ENCODE peak calls at places on chromosomes 12 and 14, in nine cellular contexts. One of them, this sample, is unnamed.

GRCh38 chr14:87566986-87567385 is 426.0 kb downstream of the GALC start:
- DNase-seq in fibroblast of lung: no peak
- DNase-seq in astrocyte of the cerebellum: no peak
- DNase-seq in left lung: no peak
- DNase-seq in stomach: no peak
- DNase-seq in sigmoid colon: no peak
- DNase-seq in pancreas: no peak
- DNase-seq in right lobe of liver: no peak
- DNase-seq in heart left ventricle: no peak
- DNase-seq in this sample: no peak

GRCh38 chr14:75223664-75224154 is 47.3 kb upstream of the TMED10 start:
- DNase-seq in fibroblast of lung: no peak
- DNase-seq in astrocyte of the cerebellum: no peak
- DNase-seq in left lung: no peak
- DNase-seq in stomach: no peak
- DNase-seq in sigmoid colon: peak
- DNase-seq in pancreas: no peak
- DNase-seq in right lobe of liver: no peak
- DNase-seq in heart left ventricle: peak
- DNase-seq in this sample: peak

GRCh38 chr14:51962678-51963077 is 26.7 kb upstream of the RTRAF start:
- DNase-seq in fibroblast of lung: peak
- DNase-seq in astrocyte of the cerebellum: no peak
- DNase-seq in left lung: no peak
- DNase-seq in stomach: no peak
- DNase-seq in sigmoid colon: no peak
- DNase-seq in pancreas: no peak
- DNase-seq in right lobe of liver: no peak
- DNase-seq in heart left ventricle: no peak
- DNase-seq in this sample: no peak

GRCh38 chr14:90968025-90968424 is 92.4 kb downstream of the RPS6KA5 start:
- DNase-seq in fibroblast of lung: peak
- DNase-seq in astrocyte of the cerebellum: no peak
- DNase-seq in left lung: no peak
- DNase-seq in stomach: no peak
- DNase-seq in sigmoid colon: no peak
- DNase-seq in pancreas: no peak
- DNase-seq in right lobe of liver: no peak
- DNase-seq in heart left ventricle: no peak
- DNase-seq in this sample: no peak

GRCh38 chr14:77554816-77555599 is 56.4 kb upstream of the ISM2 start:
- DNase-seq in fibroblast of lung: no peak
- DNase-seq in astrocyte of the cerebellum: no peak
- DNase-seq in left lung: no peak
- DNase-seq in stomach: no peak
- DNase-seq in sigmoid colon: no peak
- DNase-seq in pancreas: no peak
- DNase-seq in right lobe of liver: no peak
- DNase-seq in heart left ventricle: no peak
- DNase-seq in this sample: no peak

GRCh38 chr12:56082382-56082781 is 2.4 kb downstream of the ERBB3 start:
- DNase-seq in fibroblast of lung: no peak
- DNase-seq in astrocyte of the cerebellum: no peak
- DNase-seq in left lung: no peak
- DNase-seq in stomach: no peak
- DNase-seq in sigmoid colon: peak
- DNase-seq in pancreas: no peak
- DNase-seq in right lobe of liver: no peak
- DNase-seq in heart left ventricle: no peak
- DNase-seq in this sample: no peak

GRCh38 chr12:69666798-69667197 is 32.3 kb downstream of the BEST3 start:
- DNase-seq in fibroblast of lung: no peak
- DNase-seq in astrocyte of the cerebellum: no peak
- DNase-seq in left lung: no peak
- DNase-seq in stomach: no peak
- DNase-seq in sigmoid colon: no peak
- DNase-seq in pancreas: no peak
- DNase-seq in right lobe of liver: no peak
- DNase-seq in heart left ventricle: no peak
- DNase-seq in this sample: no peak

GRCh38 chr12:1391722-1392121 is 202.7 kb downstream of the FBXL14 start:
- DNase-seq in fibroblast of lung: no peak
- DNase-seq in astrocyte of the cerebellum: no peak
- DNase-seq in left lung: no peak
- DNase-seq in stomach: no peak
- DNase-seq in sigmoid colon: no peak
- DNase-seq in pancreas: no peak
- DNase-seq in right lobe of liver: no peak
- DNase-seq in heart left ventricle: no peak
- DNase-seq in this sample: no peak

GRCh38 chr14:94158239-94158888 is 15.8 kb upstream of the PPP4R4 start:
- DNase-seq in fibroblast of lung: no peak
- DNase-seq in astrocyte of the cerebellum: no peak
- DNase-seq in left lung: no peak
- DNase-seq in stomach: no peak
- DNase-seq in sigmoid colon: no peak
- DNase-seq in pancreas: no peak
- DNase-seq in right lobe of liver: no peak
- DNase-seq in heart left ventricle: no peak
- DNase-seq in this sample: no peak

GRCh38 chr12:46266382-46266791 is 2.5 kb downstream of the SLC38A1 start:
- DNase-seq in fibroblast of lung: peak
- DNase-seq in astrocyte of the cerebellum: no peak
- DNase-seq in left lung: no peak
- DNase-seq in stomach: no peak
- DNase-seq in sigmoid colon: no peak
- DNase-seq in pancreas: no peak
- DNase-seq in right lobe of liver: no peak
- DNase-seq in heart left ventricle: no peak
- DNase-seq in this sample: no peak

GRCh38 chr12:69466867-69467266 is 3.3 kb upstream of the FRS2 start:
- DNase-seq in fibroblast of lung: no peak
- DNase-seq in astrocyte of the cerebellum: no peak
- DNase-seq in left lung: no peak
- DNase-seq in stomach: no peak
- DNase-seq in sigmoid colon: no peak
- DNase-seq in pancreas: no peak
- DNase-seq in right lobe of liver: no peak
- DNase-seq in heart left ventricle: no peak
- DNase-seq in this sample: no peak

GRCh38 chr14:100827751-100828447 is 2.0 kb downstream of the MEG3 start:
- DNase-seq in fibroblast of lung: peak
- DNase-seq in astrocyte of the cerebellum: peak
- DNase-seq in left lung: no peak
- DNase-seq in stomach: no peak
- DNase-seq in sigmoid colon: no peak
- DNase-seq in pancreas: peak
- DNase-seq in right lobe of liver: no peak
- DNase-seq in heart left ventricle: no peak
- DNase-seq in this sample: no peak

GRCh38 chr12:115466076-115466475 is 782.1 kb upstream of the TBX3 start:
- DNase-seq in fibroblast of lung: no peak
- DNase-seq in astrocyte of the cerebellum: no peak
- DNase-seq in left lung: no peak
- DNase-seq in stomach: no peak
- DNase-seq in sigmoid colon: no peak
- DNase-seq in pancreas: no peak
- DNase-seq in right lobe of liver: no peak
- DNase-seq in heart left ventricle: no peak
- DNase-seq in this sample: no peak

GRCh38 chr14:76995279-76996035 is 33.1 kb downstream of the IRF2BPL start:
- DNase-seq in fibroblast of lung: no peak
- DNase-seq in astrocyte of the cerebellum: no peak
- DNase-seq in left lung: no peak
- DNase-seq in stomach: peak
- DNase-seq in sigmoid colon: no peak
- DNase-seq in pancreas: no peak
- DNase-seq in right lobe of liver: no peak
- DNase-seq in heart left ventricle: no peak
- DNase-seq in this sample: no peak

GRCh38 chr12:16473610-16474326 is 126.3 kb downstream of the MGST1 start:
- DNase-seq in fibroblast of lung: peak
- DNase-seq in astrocyte of the cerebellum: peak
- DNase-seq in left lung: no peak
- DNase-seq in stomach: no peak
- DNase-seq in sigmoid colon: no peak
- DNase-seq in pancreas: no peak
- DNase-seq in right lobe of liver: no peak
- DNase-seq in heart left ventricle: no peak
- DNase-seq in this sample: no peak

GRCh38 chr14:65933400-65934068 is 521.0 kb downstream of the FUT8 start:
- DNase-seq in fibroblast of lung: no peak
- DNase-seq in astrocyte of the cerebellum: no peak
- DNase-seq in left lung: no peak
- DNase-seq in stomach: no peak
- DNase-seq in sigmoid colon: no peak
- DNase-seq in pancreas: no peak
- DNase-seq in right lobe of liver: no peak
- DNase-seq in heart left ventricle: no peak
- DNase-seq in this sample: no peak
- TF ChIP-seq CTCF in fibroblast of lung: no peak
- TF ChIP-seq CTCF in astrocyte of the cerebellum: no peak
- TF ChIP-seq CTCF in left lung: no peak
- TF ChIP-seq CTCF in stomach: no peak
- TF ChIP-seq CTCF in sigmoid colon: no peak
- TF ChIP-seq CTCF in pancreas: no peak
- TF ChIP-seq CTCF in right lobe of liver: no peak
- TF ChIP-seq CTCF in heart left ventricle: no peak
- TF ChIP-seq CTCF in this sample: no peak

GRCh38 chr14:23052671-23053070 is 4.6 kb downstream of the CDH24 start:
- DNase-seq in fibroblast of lung: no peak
- DNase-seq in astrocyte of the cerebellum: no peak
- DNase-seq in left lung: no peak
- DNase-seq in stomach: no peak
- DNase-seq in sigmoid colon: no peak
- DNase-seq in pancreas: no peak
- DNase-seq in right lobe of liver: no peak
- DNase-seq in heart left ventricle: no peak
- DNase-seq in this sample: no peak

GRCh38 chr14:23054000-23054811 is 3.1 kb downstream of the CDH24 start:
- DNase-seq in fibroblast of lung: no peak
- DNase-seq in astrocyte of the cerebellum: no peak
- DNase-seq in left lung: no peak
- DNase-seq in stomach: no peak
- DNase-seq in sigmoid colon: no peak
- DNase-seq in pancreas: no peak
- DNase-seq in right lobe of liver: no peak
- DNase-seq in heart left ventricle: no peak
- DNase-seq in this sample: peak

GRCh38 chr14:23053426-23053825 is 3.9 kb downstream of the CDH24 start:
- DNase-seq in fibroblast of lung: no peak
- DNase-seq in astrocyte of the cerebellum: no peak
- DNase-seq in left lung: no peak
- DNase-seq in stomach: no peak
- DNase-seq in sigmoid colon: no peak
- DNase-seq in pancreas: no peak
- DNase-seq in right lobe of liver: no peak
- DNase-seq in heart left ventricle: no peak
- DNase-seq in this sample: no peak

GRCh38 chr14:23051482-23051881 is 5.8 kb downstream of the CDH24 start:
- DNase-seq in fibroblast of lung: no peak
- DNase-seq in astrocyte of the cerebellum: no peak
- DNase-seq in left lung: no peak
- DNase-seq in stomach: no peak
- DNase-seq in sigmoid colon: no peak
- DNase-seq in pancreas: no peak
- DNase-seq in right lobe of liver: no peak
- DNase-seq in heart left ventricle: no peak
- DNase-seq in this sample: no peak

DNA sequence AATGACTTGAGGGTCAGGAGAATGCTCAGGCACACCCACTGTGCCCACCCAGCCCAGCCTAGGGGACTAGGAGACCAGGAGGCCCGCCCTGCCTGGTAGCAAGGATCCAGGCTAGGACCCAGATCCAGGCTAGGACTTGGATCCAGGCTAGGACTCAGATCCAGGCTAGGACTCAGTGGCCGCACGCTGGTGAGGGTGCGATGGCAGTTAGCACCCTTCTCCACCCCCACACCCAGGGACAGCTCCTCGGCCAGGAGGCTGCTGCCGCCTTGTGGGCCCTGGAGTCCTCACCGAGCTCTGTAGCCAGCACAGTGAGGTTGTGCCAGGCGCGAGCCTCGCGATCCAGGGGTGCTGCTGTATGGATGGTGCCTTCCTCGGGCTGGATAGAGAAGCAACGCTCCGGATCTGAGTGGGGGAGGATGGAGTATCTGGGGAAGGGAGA is 5.1 kb downstream of the CDH24 start:
- DNase-seq in fibroblast of lung: no peak
- DNase-seq in astrocyte of the cerebellum: no peak
- DNase-seq in left lung: no peak
- DNase-seq in stomach: peak
- DNase-seq in sigmoid colon: no peak
- DNase-seq in pancreas: no peak
- DNase-seq in right lobe of liver: no peak
- DNase-seq in heart left ventricle: no peak
- DNase-seq in this sample: peak
- TF ChIP-seq CTCF in fibroblast of lung: no peak
- TF ChIP-seq CTCF in astrocyte of the cerebellum: peak
- TF ChIP-seq CTCF in left lung: no peak
- TF ChIP-seq CTCF in stomach: no peak
- TF ChIP-seq CTCF in sigmoid colon: no peak
- TF ChIP-seq CTCF in pancreas: no peak
- TF ChIP-seq CTCF in right lobe of liver: no peak
- TF ChIP-seq CTCF in heart left ventricle: no peak
- TF ChIP-seq CTCF in this sample: no peak

GRCh38 chr12:57474430-57474829 is 5.2 kb downstream of the ARHGAP9 start:
- DNase-seq in fibroblast of lung: no peak
- DNase-seq in astrocyte of the cerebellum: no peak
- DNase-seq in left lung: no peak
- DNase-seq in stomach: no peak
- DNase-seq in sigmoid colon: no peak
- DNase-seq in pancreas: no peak
- DNase-seq in right lobe of liver: no peak
- DNase-seq in heart left ventricle: no peak
- DNase-seq in this sample: no peak
- TF ChIP-seq CTCF in fibroblast of lung: no peak
- TF ChIP-seq CTCF in astrocyte of the cerebellum: no peak
- TF ChIP-seq CTCF in left lung: no peak
- TF ChIP-seq CTCF in stomach: no peak
- TF ChIP-seq CTCF in sigmoid colon: no peak
- TF ChIP-seq CTCF in pancreas: no peak
- TF ChIP-seq CTCF in right lobe of liver: no peak
- TF ChIP-seq CTCF in heart left ventricle: no peak
- TF ChIP-seq CTCF in this sample: no peak

DNA sequence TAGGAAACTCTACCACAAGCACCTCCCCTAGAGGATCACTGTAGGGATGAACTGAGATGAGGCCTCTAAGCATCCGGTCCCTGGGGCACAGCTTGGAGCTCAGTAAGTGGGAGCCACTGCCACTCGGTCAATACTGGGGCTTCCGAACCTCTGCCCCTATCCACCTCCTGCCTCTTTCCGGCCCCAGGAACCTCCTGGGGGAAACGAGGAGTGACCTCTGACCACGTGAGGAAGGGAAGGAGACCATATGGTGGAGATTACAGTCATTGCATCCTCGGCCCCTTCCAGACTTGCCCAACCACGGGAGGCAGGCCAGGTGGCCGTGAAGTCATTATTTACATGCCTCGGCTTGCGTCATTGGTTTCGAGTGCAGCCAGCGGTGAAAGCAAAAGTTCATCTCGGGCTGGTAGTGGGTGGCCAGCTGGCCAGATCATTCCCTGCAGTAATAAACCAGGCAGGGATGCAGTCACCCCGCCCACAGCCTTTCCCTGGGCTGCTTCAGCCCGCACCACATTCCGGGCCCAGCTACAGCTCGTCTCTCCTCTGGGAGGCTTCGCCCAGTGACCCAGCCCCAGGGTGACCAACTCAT is 65.4 kb downstream of the C14orf132 start:
- DNase-seq in fibroblast of lung: peak
- DNase-seq in astrocyte of the cerebellum: peak
- DNase-seq in left lung: peak
- DNase-seq in stomach: peak
- DNase-seq in sigmoid colon: peak
- DNase-seq in pancreas: peak
- DNase-seq in right lobe of liver: peak
- DNase-seq in heart left ventricle: peak
- DNase-seq in this sample: peak
- TF ChIP-seq CTCF in fibroblast of lung: no peak
- TF ChIP-seq CTCF in astrocyte of the cerebellum: no peak
- TF ChIP-seq CTCF in left lung: no peak
- TF ChIP-seq CTCF in stomach: no peak
- TF ChIP-seq CTCF in sigmoid colon: no peak
- TF ChIP-seq CTCF in pancreas: no peak
- TF ChIP-seq CTCF in right lobe of liver: no peak
- TF ChIP-seq CTCF in heart left ventricle: no peak
- TF ChIP-seq CTCF in this sample: no peak